ENCODE peak calls at places on chromosomes 1 and 21, in ten cellular contexts. U, O, H, E, Y, Z, M, L, W and S are unnamed samples.

GRCh38 chr1:13584876-13585598 is 1.4 kb downstream of the PDPN start:
- DNase-seq in E (no peak), M (no peak), U (no peak), W (no peak), H (no peak), Y (no peak), O (no peak), L (no peak), Z (no peak), S (no peak)

GRCh38 chr1:56073614-56074356 is 505.6 kb downstream of the PLPP3 start:
- DNase-seq in Z (peak; percentile 87), E (no peak), O (peak; percentile 71), U (peak; percentile 50), W (no peak), H (peak; percentile 92), L (no peak), Y (peak; percentile 82), M (no peak), S (no peak)

GRCh38 chr21:35940074-35940927 is 120.0 kb downstream of the SETD4 start:
- DNase-seq in M (peak; percentile 87), Y (peak; percentile 64), L (peak; percentile 51), O (no peak), Z (no peak), E (peak; percentile 86), H (peak; percentile 89), U (peak; percentile 35), W (peak; percentile 59), S (peak; percentile 35)

GRCh38 chr21:33273044-33273443 is 6.9 kb downstream of the IL10RB start:
- DNase-seq in U (no peak), M (no peak), Z (no peak), L (no peak), E (peak; percentile 24), W (no peak), Y (no peak), H (peak; percentile 42), O (no peak), S (no peak)

GRCh38 chr1:119279441-119280415 is 88.9 kb upstream of the HAO2 start:
- DNase-seq in M (no peak), L (peak; percentile 78), U (no peak), W (no peak), H (peak; percentile 82), O (no peak), Y (peak; percentile 66), Z (no peak), E (peak; percentile 92), S (no peak)

GRCh38 chr21:41947596-41948403 is 6.0 kb downstream of the C2CD2 start:
- DNase-seq in M (no peak), O (no peak), L (no peak), U (no peak), W (peak; percentile 89), Z (no peak), H (peak; percentile 59), Y (peak; percentile 90), E (no peak), S (no peak)

GRCh38 chr1:208410409-208410808 is 166.2 kb upstream of the PLXNA2 start:
- DNase-seq in Y (no peak), O (no peak), Z (no peak), U (no peak), M (no peak), H (no peak), E (no peak), L (no peak), W (no peak), S (no peak)

GRCh38 chr1:224333939-224334701 is 4.1 kb upstream of the NVL start:
- DNase-seq in U (no peak), Z (no peak), H (no peak), L (no peak), M (no peak), W (no peak), E (peak; percentile 52), O (no peak), Y (no peak), S (no peak)

GRCh38 chr1:95641386-95641785 is 407.4 kb downstream of the RWDD3 start:
- DNase-seq in Y (no peak), W (no peak), H (no peak), E (no peak), Z (no peak), U (no peak), L (no peak), O (no peak), M (no peak), S (no peak)

GRCh38 chr21:25563399-25564116 is 43.7 kb downstream of the MRPL39 start:
- DNase-seq in H (peak; percentile 58), Y (no peak), U (peak; percentile 30), Z (no peak), L (no peak), E (no peak), W (no peak), M (no peak), O (no peak), S (no peak)

DNA sequence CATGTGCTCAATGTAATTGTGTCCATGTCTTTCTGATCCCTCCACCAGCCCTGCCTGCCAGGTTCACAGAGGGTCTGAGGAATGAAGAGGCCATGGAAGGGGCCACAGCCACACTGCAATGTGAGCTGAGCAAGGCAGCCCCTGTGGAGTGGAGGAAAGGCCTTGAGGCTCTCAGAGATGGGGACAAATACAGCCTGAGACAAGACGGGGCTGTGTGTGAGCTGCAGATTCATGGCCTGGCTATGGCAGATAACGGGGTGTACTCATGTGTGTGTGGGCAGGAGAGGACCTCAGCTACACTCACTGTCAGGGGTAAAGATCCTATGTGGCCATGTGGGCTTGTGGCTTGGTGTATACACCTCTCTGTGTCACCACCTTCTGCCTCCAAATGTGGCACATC is 91.4 kb downstream of the OBSCN start:
- DNase-seq in E (no peak), Z (no peak), U (no peak), O (no peak), M (no peak), H (no peak), W (no peak), Y (no peak), L (no peak), S (no peak)
- H3K27ac ChIP-seq in E (no peak overlapping the region), Z (no peak overlapping the region), U (no peak overlapping the region), O (no peak overlapping the region), M (no peak overlapping the region), H (no peak overlapping the region), W (no peak overlapping the region), Y (no peak overlapping the region), L (no peak overlapping the region), S (no peak overlapping the region)

GRCh38 chr1:63142001-63142400 is 180.4 kb upstream of the FOXD3 start:
- DNase-seq in M (no peak), O (no peak), U (no peak), L (no peak), Z (no peak), Y (no peak), W (no peak), H (no peak), E (no peak), S (no peak)

GRCh38 chr1:63147783-63148182 is 174.6 kb upstream of the FOXD3 start:
- DNase-seq in U (no peak), Z (no peak), Y (no peak), H (no peak), E (no peak), L (no peak), W (no peak), O (no peak), M (no peak), S (no peak)

GRCh38 chr1:63148825-63149645 is 173.3 kb upstream of the FOXD3 start:
- DNase-seq in H (peak; percentile 78), L (peak; percentile 13), Y (peak; percentile 62), U (no peak), W (peak; percentile 77), Z (no peak), O (no peak), E (peak; percentile 61), M (peak; percentile 12), S (peak; percentile 32)

DNA sequence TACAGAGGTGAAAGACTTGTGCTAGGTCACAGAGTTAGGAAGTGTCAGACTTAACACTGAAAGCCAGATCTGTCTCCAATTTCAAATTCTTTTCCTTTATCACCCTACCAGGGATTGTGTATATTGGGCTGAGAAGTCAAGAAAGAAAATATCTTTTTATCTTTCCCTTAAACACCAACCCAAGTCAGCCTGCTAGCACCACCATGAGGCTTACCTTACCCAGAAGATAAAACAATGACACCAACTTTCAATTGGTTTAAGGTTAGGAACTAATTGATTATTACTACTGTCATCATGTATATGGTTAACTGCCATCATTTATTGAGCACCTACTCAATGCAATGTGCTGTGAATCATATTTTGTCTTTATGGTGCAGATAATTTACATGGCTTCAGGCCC is 178.9 kb upstream of the FOXD3 start:
- DNase-seq in L (no peak), E (no peak), U (no peak), W (no peak), Z (no peak), O (no peak), M (no peak), H (no peak), Y (no peak), S (no peak)
- TF ChIP-seq CTCF in L (no peak), E (no peak), U (no peak), W (no peak), Z (no peak), O (no peak), M (no peak), H (no peak), Y (no peak), S (no peak)

DNA sequence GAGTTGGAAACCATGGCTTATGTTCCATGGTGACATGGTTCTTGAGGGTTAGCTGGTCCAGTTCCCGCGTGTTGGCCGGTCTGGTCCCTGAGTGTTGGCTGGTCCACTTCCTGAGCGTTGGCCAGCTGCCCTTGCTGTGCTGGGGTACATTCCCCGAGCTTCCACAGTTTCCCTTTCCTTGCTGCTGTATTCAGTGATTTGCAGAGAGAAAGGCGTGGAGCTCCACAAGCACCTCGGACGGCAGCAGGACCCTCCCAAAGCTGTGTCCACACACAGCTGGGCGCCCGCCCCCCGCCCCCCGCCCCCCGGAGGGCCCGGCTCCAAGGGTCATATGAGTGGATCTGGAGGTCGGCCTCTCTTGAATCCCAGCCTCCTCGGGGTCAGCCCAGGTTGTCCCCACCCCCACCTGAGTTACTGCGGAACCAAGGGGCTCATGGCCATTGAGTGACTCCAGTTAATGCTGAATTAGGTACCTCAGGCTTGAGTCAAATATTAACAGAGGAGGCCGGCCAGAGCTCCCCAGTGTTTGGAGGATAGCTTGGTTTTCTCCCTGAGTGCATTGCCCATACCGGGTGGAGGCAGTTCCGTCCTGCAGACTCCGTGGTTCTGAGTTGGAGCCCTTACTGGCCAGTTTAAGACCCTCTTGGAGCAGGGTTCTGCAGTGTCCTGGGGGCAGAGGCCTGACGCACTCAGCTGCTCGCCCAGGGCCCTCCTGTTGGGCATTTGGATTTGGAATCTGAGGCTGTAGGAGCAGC is 18.4 kb downstream of the COL18A1 start:
- DNase-seq in H (no peak), L (no peak), O (peak; percentile 6), Z (no peak), U (no peak), W (no peak), Y (no peak), E (no peak), M (no peak), S (no peak)
- H3K27ac ChIP-seq in H (no peak overlapping the region), L (no peak overlapping the region), O (no peak overlapping the region), Z (no peak overlapping the region), U (no peak overlapping the region), W (no peak overlapping the region), Y (no peak overlapping the region), E (no peak overlapping the region), M (no peak overlapping the region), S (no peak overlapping the region)

DNA sequence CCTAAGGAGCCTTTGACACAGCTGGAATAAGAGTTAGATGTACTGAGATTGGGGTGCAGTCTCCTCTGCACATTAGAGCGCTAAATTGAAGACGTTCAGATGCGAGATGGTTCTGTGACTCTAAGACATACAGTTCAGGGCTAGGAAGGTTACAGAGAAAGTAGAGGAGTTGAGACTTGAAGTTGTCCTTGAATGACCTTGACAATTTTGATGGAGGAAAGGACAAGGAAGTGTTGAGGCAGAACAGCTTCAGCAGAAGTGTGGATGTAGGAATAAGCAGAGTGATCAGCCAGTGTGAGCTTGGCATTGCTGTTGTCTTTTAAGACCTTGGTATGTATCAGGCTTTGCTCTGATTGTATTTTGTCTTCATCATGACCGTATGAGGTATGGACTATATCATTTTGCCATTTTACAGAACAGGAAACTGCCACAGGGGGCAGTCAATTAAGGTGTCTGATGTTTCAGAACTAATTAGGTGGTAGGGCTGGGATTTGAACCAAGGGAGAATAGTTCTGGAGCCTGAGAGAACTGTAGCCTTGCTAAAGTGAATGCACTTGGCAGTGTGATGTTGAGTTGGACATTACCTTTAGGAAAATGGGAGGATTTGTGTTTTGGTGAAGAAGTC is 9.2 kb downstream of the TTF2 start:
- DNase-seq in M (no peak), U (no peak), Y (no peak), W (no peak), H (no peak), O (no peak), L (no peak), E (no peak), Z (no peak), S (no peak)
- TF ChIP-seq CTCF in M (no peak), U (no peak), Y (no peak), W (no peak), H (no peak), O (no peak), L (no peak), E (no peak), Z (no peak), S (no peak)